ENCODE peak calls at places on chromosomes 5 and 9, in nine cellular contexts. One of them, this sample, is unnamed.
A peak's percentile ranks its signal among the peaks of the same experiment; 100 is the strongest.

GRCh38 chr9:124875501-124875900 is 13.6 kb downstream of the ARPC5L start:
- DNase-seq in tibial nerve: no peak
- DNase-seq in fibroblast of lung: no peak
- DNase-seq in PC-3: no peak
- DNase-seq in endothelial cell of umbilical vein: no peak
- DNase-seq in heart left ventricle: no peak
- DNase-seq in CD8-positive, alpha-beta memory T cell: no peak
- DNase-seq in body of pancreas: no peak
- DNase-seq in upper lobe of right lung: no peak
- DNase-seq in this sample: no peak

GRCh38 chr5:90356612-90357011 is 52.9 kb downstream of the CETN3 start:
- DNase-seq in tibial nerve: no peak
- DNase-seq in fibroblast of lung: peak; percentile 35
- DNase-seq in PC-3: no peak
- DNase-seq in endothelial cell of umbilical vein: no peak
- DNase-seq in heart left ventricle: no peak
- DNase-seq in CD8-positive, alpha-beta memory T cell: no peak
- DNase-seq in body of pancreas: no peak
- DNase-seq in upper lobe of right lung: no peak
- DNase-seq in this sample: peak; percentile 56

GRCh38 chr5:106324356-106324755 is 1346.4 kb downstream of the EFNA5 start:
- DNase-seq in tibial nerve: no peak
- DNase-seq in fibroblast of lung: no peak
- DNase-seq in PC-3: no peak
- DNase-seq in endothelial cell of umbilical vein: no peak
- DNase-seq in heart left ventricle: no peak
- DNase-seq in CD8-positive, alpha-beta memory T cell: no peak
- DNase-seq in body of pancreas: no peak
- DNase-seq in upper lobe of right lung: no peak
- DNase-seq in this sample: no peak

GRCh38 chr9:133727277-133727875 is 10.8 kb downstream of the SARDH start:
- DNase-seq in tibial nerve: no peak
- DNase-seq in fibroblast of lung: no peak
- DNase-seq in PC-3: peak; percentile 7
- DNase-seq in endothelial cell of umbilical vein: no peak
- DNase-seq in heart left ventricle: no peak
- DNase-seq in CD8-positive, alpha-beta memory T cell: no peak
- DNase-seq in body of pancreas: peak; percentile 6
- DNase-seq in upper lobe of right lung: peak; percentile 58
- DNase-seq in this sample: no peak

GRCh38 chr5:151580858-151581257 is 10.3 kb downstream of the FAT2 start:
- DNase-seq in tibial nerve: no peak
- DNase-seq in fibroblast of lung: no peak
- DNase-seq in PC-3: no peak
- DNase-seq in endothelial cell of umbilical vein: no peak
- DNase-seq in heart left ventricle: no peak
- DNase-seq in CD8-positive, alpha-beta memory T cell: no peak
- DNase-seq in body of pancreas: no peak
- DNase-seq in upper lobe of right lung: no peak
- DNase-seq in this sample: no peak

GRCh38 chr9:72149231-72149975 is at the start of gene GDA:
- DNase-seq in tibial nerve: no peak
- DNase-seq in fibroblast of lung: peak; percentile 4
- DNase-seq in PC-3: no peak
- DNase-seq in endothelial cell of umbilical vein: no peak
- DNase-seq in heart left ventricle: no peak
- DNase-seq in CD8-positive, alpha-beta memory T cell: no peak
- DNase-seq in body of pancreas: peak; percentile 15
- DNase-seq in upper lobe of right lung: no peak
- DNase-seq in this sample: no peak

GRCh38 chr5:425714-426113 is 17.3 kb upstream of the EXOC3 start:
- DNase-seq in tibial nerve: no peak
- DNase-seq in fibroblast of lung: no peak
- DNase-seq in PC-3: peak; percentile 27
- DNase-seq in endothelial cell of umbilical vein: peak; percentile 20
- DNase-seq in heart left ventricle: no peak
- DNase-seq in CD8-positive, alpha-beta memory T cell: no peak
- DNase-seq in body of pancreas: no peak
- DNase-seq in upper lobe of right lung: no peak
- DNase-seq in this sample: peak; percentile 65

GRCh38 chr5:95731571-95732554 is 727 bp downstream of the RHOBTB3 start:
- DNase-seq in tibial nerve: peak; percentile 34
- DNase-seq in fibroblast of lung: peak; percentile 51
- DNase-seq in PC-3: peak; percentile 18
- DNase-seq in endothelial cell of umbilical vein: peak; percentile 47
- DNase-seq in heart left ventricle: peak; percentile 70
- DNase-seq in CD8-positive, alpha-beta memory T cell: no peak
- DNase-seq in body of pancreas: peak; percentile 54
- DNase-seq in upper lobe of right lung: peak; percentile 75
- DNase-seq in this sample: peak; percentile 53

GRCh38 chr5:76403963-76404693 is 1.0 kb downstream of the IQGAP2 start:
- DNase-seq in tibial nerve: peak; percentile 16
- DNase-seq in fibroblast of lung: no peak
- DNase-seq in PC-3: no peak
- DNase-seq in endothelial cell of umbilical vein: no peak
- DNase-seq in heart left ventricle: no peak
- DNase-seq in CD8-positive, alpha-beta memory T cell: peak; percentile 93
- DNase-seq in body of pancreas: peak; percentile 89
- DNase-seq in upper lobe of right lung: no peak
- DNase-seq in this sample: peak; percentile 61

GRCh38 chr9:101486693-101487442 is 46.8 kb upstream of the RNF20 start:
- DNase-seq in tibial nerve: no peak
- DNase-seq in fibroblast of lung: peak; percentile 69
- DNase-seq in PC-3: no peak
- DNase-seq in endothelial cell of umbilical vein: peak; percentile 6
- DNase-seq in heart left ventricle: peak; percentile 60
- DNase-seq in CD8-positive, alpha-beta memory T cell: no peak
- DNase-seq in body of pancreas: peak; percentile 68
- DNase-seq in upper lobe of right lung: peak; percentile 79
- DNase-seq in this sample: peak; percentile 10

GRCh38 chr9:137762414-137763061 is 115.0 kb upstream of the CACNA1B start:
- DNase-seq in tibial nerve: no peak
- DNase-seq in fibroblast of lung: no peak
- DNase-seq in PC-3: no peak
- DNase-seq in endothelial cell of umbilical vein: no peak
- DNase-seq in heart left ventricle: peak; percentile 56
- DNase-seq in CD8-positive, alpha-beta memory T cell: no peak
- DNase-seq in body of pancreas: no peak
- DNase-seq in upper lobe of right lung: no peak
- DNase-seq in this sample: no peak

GRCh38 chr9:33239922-33240321 is at the start of gene SPINK4:
- DNase-seq in tibial nerve: no peak
- DNase-seq in fibroblast of lung: peak; percentile 67
- DNase-seq in PC-3: no peak
- DNase-seq in endothelial cell of umbilical vein: peak; percentile 23
- DNase-seq in heart left ventricle: peak; percentile 35
- DNase-seq in CD8-positive, alpha-beta memory T cell: no peak
- DNase-seq in body of pancreas: no peak
- DNase-seq in upper lobe of right lung: no peak
- DNase-seq in this sample: no peak

GRCh38 chr9:109968702-109969450 is 188.9 kb downstream of the PALM2AKAP2 start:
- DNase-seq in tibial nerve: no peak
- DNase-seq in fibroblast of lung: no peak
- DNase-seq in PC-3: peak; percentile 26
- DNase-seq in endothelial cell of umbilical vein: peak; percentile 72
- DNase-seq in heart left ventricle: peak; percentile 44
- DNase-seq in CD8-positive, alpha-beta memory T cell: no peak
- DNase-seq in body of pancreas: no peak
- DNase-seq in upper lobe of right lung: no peak
- DNase-seq in this sample: no peak

GRCh38 chr5:43017438-43017820 is 22.7 kb downstream of the ANXA2R start:
- DNase-seq in tibial nerve: no peak
- DNase-seq in fibroblast of lung: peak; percentile 53
- DNase-seq in PC-3: peak; percentile 56
- DNase-seq in endothelial cell of umbilical vein: peak; percentile 69
- DNase-seq in heart left ventricle: peak; percentile 40
- DNase-seq in CD8-positive, alpha-beta memory T cell: peak; percentile 67
- DNase-seq in body of pancreas: no peak
- DNase-seq in upper lobe of right lung: no peak
- DNase-seq in this sample: peak; percentile 35

GRCh38 chr5:73424489-73425102 is 24.0 kb downstream of the FOXD1 start:
- DNase-seq in tibial nerve: no peak
- DNase-seq in fibroblast of lung: peak; percentile 78
- DNase-seq in PC-3: no peak
- DNase-seq in endothelial cell of umbilical vein: no peak
- DNase-seq in heart left ventricle: no peak
- DNase-seq in CD8-positive, alpha-beta memory T cell: no peak
- DNase-seq in body of pancreas: no peak
- DNase-seq in upper lobe of right lung: no peak
- DNase-seq in this sample: no peak

GRCh38 chr9:136785956-136786355 is 5.2 kb upstream of the TMEM141 start:
- DNase-seq in tibial nerve: no peak
- DNase-seq in fibroblast of lung: no peak
- DNase-seq in PC-3: no peak
- DNase-seq in endothelial cell of umbilical vein: no peak
- DNase-seq in heart left ventricle: no peak
- DNase-seq in CD8-positive, alpha-beta memory T cell: no peak
- DNase-seq in body of pancreas: no peak
- DNase-seq in upper lobe of right lung: no peak
- DNase-seq in this sample: no peak

GRCh38 chr5:73314395-73315195 is 134.0 kb downstream of the FOXD1 start:
- DNase-seq in tibial nerve: no peak
- DNase-seq in fibroblast of lung: peak; percentile 65
- DNase-seq in PC-3: peak; percentile 71
- DNase-seq in endothelial cell of umbilical vein: no peak
- DNase-seq in heart left ventricle: no peak
- DNase-seq in CD8-positive, alpha-beta memory T cell: no peak
- DNase-seq in body of pancreas: no peak
- DNase-seq in upper lobe of right lung: no peak
- DNase-seq in this sample: no peak

GRCh38 chr9:134585746-134586706 is 55.6 kb upstream of the COL5A1 start:
- DNase-seq in tibial nerve: peak; percentile 2
- DNase-seq in fibroblast of lung: peak; percentile 85
- DNase-seq in PC-3: peak; percentile 45
- DNase-seq in endothelial cell of umbilical vein: no peak
- DNase-seq in heart left ventricle: no peak
- DNase-seq in CD8-positive, alpha-beta memory T cell: no peak
- DNase-seq in body of pancreas: no peak
- DNase-seq in upper lobe of right lung: peak; percentile 44
- DNase-seq in this sample: peak; percentile 48

GRCh38 chr9:76161103-76161502 is 233.1 kb downstream of the RFK start:
- DNase-seq in tibial nerve: no peak
- DNase-seq in fibroblast of lung: no peak
- DNase-seq in PC-3: no peak
- DNase-seq in endothelial cell of umbilical vein: no peak
- DNase-seq in heart left ventricle: no peak
- DNase-seq in CD8-positive, alpha-beta memory T cell: no peak
- DNase-seq in body of pancreas: no peak
- DNase-seq in upper lobe of right lung: no peak
- DNase-seq in this sample: no peak

GRCh38 chr5:12322042-12322441 is 417.8 kb upstream of the CTNND2 start:
- DNase-seq in tibial nerve: no peak
- DNase-seq in fibroblast of lung: no peak
- DNase-seq in PC-3: no peak
- DNase-seq in endothelial cell of umbilical vein: no peak
- DNase-seq in heart left ventricle: no peak
- DNase-seq in CD8-positive, alpha-beta memory T cell: no peak
- DNase-seq in body of pancreas: no peak
- DNase-seq in upper lobe of right lung: no peak
- DNase-seq in this sample: no peak

GRCh38 chr9:95055851-95056551 is 261.5 kb downstream of the FANCC start:
- DNase-seq in tibial nerve: no peak
- DNase-seq in fibroblast of lung: peak; percentile 76
- DNase-seq in PC-3: no peak
- DNase-seq in endothelial cell of umbilical vein: peak; percentile 74
- DNase-seq in heart left ventricle: no peak
- DNase-seq in CD8-positive, alpha-beta memory T cell: no peak
- DNase-seq in body of pancreas: no peak
- DNase-seq in upper lobe of right lung: no peak
- DNase-seq in this sample: peak; percentile 90
- H3K4me3 ChIP-seq in tibial nerve: peak overlapping the region; percentile 21
- H3K4me3 ChIP-seq in fibroblast of lung: peak overlapping the region; percentile 40
- H3K4me3 ChIP-seq in PC-3: no peak overlapping the region
- H3K4me3 ChIP-seq in endothelial cell of umbilical vein: no peak overlapping the region
- H3K4me3 ChIP-seq in heart left ventricle: peak overlapping the region; percentile 23
- H3K4me3 ChIP-seq in CD8-positive, alpha-beta memory T cell: no peak overlapping the region
- H3K4me3 ChIP-seq in body of pancreas: no peak overlapping the region
- H3K4me3 ChIP-seq in upper lobe of right lung: peak overlapping the region; percentile 26
- H3K4me3 ChIP-seq in this sample: peak overlapping the region; percentile 12

DNA sequence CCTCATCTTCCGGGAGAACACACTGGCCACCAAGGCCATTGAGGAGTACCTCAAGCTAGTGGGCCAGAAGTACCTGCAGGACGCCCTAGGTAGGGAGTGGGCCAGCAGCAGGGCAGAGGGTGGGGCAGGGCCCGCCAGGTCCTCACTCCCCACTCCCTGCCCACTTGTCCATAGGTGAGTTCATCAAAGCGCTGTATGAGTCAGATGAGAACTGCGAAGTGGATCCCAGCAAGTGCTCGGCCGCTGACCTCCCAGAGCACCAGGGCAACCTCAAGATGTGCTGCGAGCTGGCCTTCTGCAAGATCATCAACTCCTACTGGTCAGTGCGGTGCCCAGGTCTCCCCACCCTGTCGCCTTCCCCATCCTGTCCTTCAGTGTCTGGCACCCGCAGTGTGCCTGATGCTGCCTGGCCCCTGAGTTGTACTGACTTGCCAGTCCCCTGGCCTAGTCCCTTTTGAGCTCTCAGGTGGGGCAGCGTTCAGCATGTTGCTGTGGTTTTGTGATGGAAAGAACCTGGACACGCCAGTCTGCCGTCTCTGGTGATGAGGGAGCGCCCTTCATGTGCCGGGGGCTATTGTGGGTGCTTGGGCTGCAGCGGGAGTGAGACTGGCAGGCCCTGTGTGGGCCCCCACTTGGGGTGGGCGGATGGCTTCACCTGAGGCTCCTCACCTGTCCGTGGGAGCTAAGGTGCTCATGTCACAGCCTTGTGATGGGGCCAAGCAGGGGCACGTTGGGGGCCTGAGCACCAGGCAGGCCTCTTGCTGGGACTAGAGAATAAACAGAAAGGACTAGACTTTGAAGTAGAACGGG is 112.3 kb downstream of the DAB2IP start:
- DNase-seq in tibial nerve: no peak
- DNase-seq in fibroblast of lung: no peak
- DNase-seq in PC-3: no peak
- DNase-seq in endothelial cell of umbilical vein: no peak
- DNase-seq in heart left ventricle: no peak
- DNase-seq in CD8-positive, alpha-beta memory T cell: no peak
- DNase-seq in body of pancreas: no peak
- DNase-seq in upper lobe of right lung: no peak
- DNase-seq in this sample: no peak
- H3K36me3 ChIP-seq in tibial nerve: peaks cover 99% of the 10 kb centered on the region
- H3K36me3 ChIP-seq in fibroblast of lung: peaks cover 18% of the 10 kb centered on the region
- H3K36me3 ChIP-seq in PC-3: no peaks in the 10 kb centered on the region
- H3K36me3 ChIP-seq in endothelial cell of umbilical vein: peaks cover 43% of the 10 kb centered on the region
- H3K36me3 ChIP-seq in heart left ventricle: peaks cover 86% of the 10 kb centered on the region
- H3K36me3 ChIP-seq in CD8-positive, alpha-beta memory T cell: no peaks in the 10 kb centered on the region
- H3K36me3 ChIP-seq in body of pancreas: peaks cover 6% of the 10 kb centered on the region
- H3K36me3 ChIP-seq in upper lobe of right lung: peaks cover 66% of the 10 kb centered on the region
- H3K36me3 ChIP-seq in this sample: peaks cover 4% of the 10 kb centered on the region

GRCh38 chr9:96621619-96622018 is 2.0 kb upstream of the CDC14B start:
- DNase-seq in tibial nerve: no peak
- DNase-seq in fibroblast of lung: no peak
- DNase-seq in PC-3: peak; percentile 30
- DNase-seq in endothelial cell of umbilical vein: no peak
- DNase-seq in heart left ventricle: no peak
- DNase-seq in CD8-positive, alpha-beta memory T cell: no peak
- DNase-seq in body of pancreas: no peak
- DNase-seq in upper lobe of right lung: no peak
- DNase-seq in this sample: no peak
- H3K4me3 ChIP-seq in tibial nerve: no peak overlapping the region
- H3K4me3 ChIP-seq in fibroblast of lung: no peak overlapping the region
- H3K4me3 ChIP-seq in PC-3: no peak overlapping the region
- H3K4me3 ChIP-seq in endothelial cell of umbilical vein: no peak overlapping the region
- H3K4me3 ChIP-seq in heart left ventricle: no peak overlapping the region
- H3K4me3 ChIP-seq in CD8-positive, alpha-beta memory T cell: no peak overlapping the region
- H3K4me3 ChIP-seq in body of pancreas: no peak overlapping the region
- H3K4me3 ChIP-seq in upper lobe of right lung: no peak overlapping the region
- H3K4me3 ChIP-seq in this sample: no peak overlapping the region

GRCh38 chr5:122067330-122067885 is 10.7 kb downstream of the LOX start:
- DNase-seq in tibial nerve: no peak
- DNase-seq in fibroblast of lung: no peak
- DNase-seq in PC-3: peak; percentile 8
- DNase-seq in endothelial cell of umbilical vein: no peak
- DNase-seq in heart left ventricle: no peak
- DNase-seq in CD8-positive, alpha-beta memory T cell: no peak
- DNase-seq in body of pancreas: no peak
- DNase-seq in upper lobe of right lung: no peak
- DNase-seq in this sample: no peak
- H3K36me3 ChIP-seq in tibial nerve: peaks cover 3% of the 10 kb centered on the region
- H3K36me3 ChIP-seq in fibroblast of lung: peaks cover 5% of the 10 kb centered on the region
- H3K36me3 ChIP-seq in PC-3: no peaks in the 10 kb centered on the region
- H3K36me3 ChIP-seq in endothelial cell of umbilical vein: peaks cover 7% of the 10 kb centered on the region
- H3K36me3 ChIP-seq in heart left ventricle: peaks cover 16% of the 10 kb centered on the region
- H3K36me3 ChIP-seq in CD8-positive, alpha-beta memory T cell: no peaks in the 10 kb centered on the region
- H3K36me3 ChIP-seq in body of pancreas: no peaks in the 10 kb centered on the region
- H3K36me3 ChIP-seq in upper lobe of right lung: peaks cover 11% of the 10 kb centered on the region
- H3K36me3 ChIP-seq in this sample: no peaks in the 10 kb centered on the region